ENCODE peak calls at places on chromosome 21, in eight cellular contexts. One of them, this sample, is unnamed.

GRCh38 chr21:46325073-46325912 is 1.3 kb downstream of the PCNT start:
- DNase-seq in effector memory CD4-positive, alpha-beta T cell: no peak
- DNase-seq in uterus: peak; percentile 28
- DNase-seq in heart left ventricle: peak; percentile 66
- DNase-seq in endodermal cell: peak; percentile 87
- DNase-seq in A549: peak; percentile 69
- DNase-seq in Peyer's patch: peak; percentile 32
- DNase-seq in thoracic aorta: no peak
- DNase-seq in this sample: peak; percentile 52

GRCh38 chr21:31630062-31630711 is 29.3 kb upstream of the SOD1 start:
- DNase-seq in effector memory CD4-positive, alpha-beta T cell: no peak
- DNase-seq in uterus: peak; percentile 68
- DNase-seq in heart left ventricle: no peak
- DNase-seq in endodermal cell: no peak
- DNase-seq in A549: peak; percentile 79
- DNase-seq in Peyer's patch: no peak
- DNase-seq in thoracic aorta: peak; percentile 10
- DNase-seq in this sample: no peak

GRCh38 chr21:20943476-20944085 is 54.6 kb upstream of the NCAM2 start:
- DNase-seq in effector memory CD4-positive, alpha-beta T cell: no peak
- DNase-seq in uterus: no peak
- DNase-seq in heart left ventricle: no peak
- DNase-seq in endodermal cell: no peak
- DNase-seq in A549: no peak
- DNase-seq in Peyer's patch: no peak
- DNase-seq in thoracic aorta: no peak
- DNase-seq in this sample: no peak

GRCh38 chr21:43835861-43836260 is 29.2 kb upstream of the AGPAT3 start:
- DNase-seq in effector memory CD4-positive, alpha-beta T cell: no peak
- DNase-seq in uterus: no peak
- DNase-seq in heart left ventricle: no peak
- DNase-seq in endodermal cell: no peak
- DNase-seq in A549: no peak
- DNase-seq in Peyer's patch: no peak
- DNase-seq in thoracic aorta: no peak
- DNase-seq in this sample: no peak

GRCh38 chr21:39313042-39313456 is 383 bp downstream of the BRWD1 start:
- DNase-seq in effector memory CD4-positive, alpha-beta T cell: no peak
- DNase-seq in uterus: peak; percentile 33
- DNase-seq in heart left ventricle: peak; percentile 36
- DNase-seq in endodermal cell: no peak
- DNase-seq in A549: no peak
- DNase-seq in Peyer's patch: peak; percentile 28
- DNase-seq in thoracic aorta: no peak
- DNase-seq in this sample: no peak

GRCh38 chr21:34360488-34361241 is 3.1 kb upstream of the KCNE2 start:
- DNase-seq in effector memory CD4-positive, alpha-beta T cell: no peak
- DNase-seq in uterus: no peak
- DNase-seq in heart left ventricle: no peak
- DNase-seq in endodermal cell: peak; percentile 26
- DNase-seq in A549: no peak
- DNase-seq in Peyer's patch: no peak
- DNase-seq in thoracic aorta: no peak
- DNase-seq in this sample: no peak

GRCh38 chr21:34603002-34603709 is 11.8 kb downstream of the RCAN1 start:
- DNase-seq in effector memory CD4-positive, alpha-beta T cell: no peak
- DNase-seq in uterus: peak; percentile 65
- DNase-seq in heart left ventricle: peak; percentile 80
- DNase-seq in endodermal cell: peak; percentile 95
- DNase-seq in A549: peak; percentile 63
- DNase-seq in Peyer's patch: peak; percentile 57
- DNase-seq in thoracic aorta: peak; percentile 35
- DNase-seq in this sample: peak; percentile 86

GRCh38 chr21:46182548-46183336 is 1.5 kb downstream of the SPATC1L start:
- DNase-seq in effector memory CD4-positive, alpha-beta T cell: no peak
- DNase-seq in uterus: no peak
- DNase-seq in heart left ventricle: peak; percentile 67
- DNase-seq in endodermal cell: peak; percentile 64
- DNase-seq in A549: no peak
- DNase-seq in Peyer's patch: peak; percentile 16
- DNase-seq in thoracic aorta: no peak
- DNase-seq in this sample: no peak

GRCh38 chr21:44993321-44994015 is 53.6 kb downstream of the SLX9 start:
- DNase-seq in effector memory CD4-positive, alpha-beta T cell: no peak
- DNase-seq in uterus: no peak
- DNase-seq in heart left ventricle: peak; percentile 27
- DNase-seq in endodermal cell: no peak
- DNase-seq in A549: no peak
- DNase-seq in Peyer's patch: no peak
- DNase-seq in thoracic aorta: no peak
- DNase-seq in this sample: peak; percentile 20

GRCh38 chr21:31656199-31657095 is 3.0 kb upstream of the SOD1 start:
- DNase-seq in effector memory CD4-positive, alpha-beta T cell: no peak
- DNase-seq in uterus: no peak
- DNase-seq in heart left ventricle: no peak
- DNase-seq in endodermal cell: no peak
- DNase-seq in A549: no peak
- DNase-seq in Peyer's patch: no peak
- DNase-seq in thoracic aorta: no peak
- DNase-seq in this sample: no peak

GRCh38 chr21:39900491-39900890 is 33.3 kb downstream of the PCP4 start:
- DNase-seq in effector memory CD4-positive, alpha-beta T cell: no peak
- DNase-seq in uterus: no peak
- DNase-seq in heart left ventricle: no peak
- DNase-seq in endodermal cell: no peak
- DNase-seq in A549: no peak
- DNase-seq in Peyer's patch: no peak
- DNase-seq in thoracic aorta: no peak
- DNase-seq in this sample: no peak

GRCh38 chr21:45618846-45619485 is 24.6 kb upstream of the PCBP3 start:
- DNase-seq in effector memory CD4-positive, alpha-beta T cell: no peak
- DNase-seq in uterus: no peak
- DNase-seq in heart left ventricle: no peak
- DNase-seq in endodermal cell: peak; percentile 44
- DNase-seq in A549: no peak
- DNase-seq in Peyer's patch: no peak
- DNase-seq in thoracic aorta: no peak
- DNase-seq in this sample: no peak

GRCh38 chr21:33388188-33388587 is 15.0 kb upstream of the IFNGR2 start:
- DNase-seq in effector memory CD4-positive, alpha-beta T cell: no peak
- DNase-seq in uterus: no peak
- DNase-seq in heart left ventricle: no peak
- DNase-seq in endodermal cell: no peak
- DNase-seq in A549: no peak
- DNase-seq in Peyer's patch: no peak
- DNase-seq in thoracic aorta: no peak
- DNase-seq in this sample: no peak

GRCh38 chr21:46079357-46080170 is 18.3 kb upstream of the COL6A2 start:
- DNase-seq in effector memory CD4-positive, alpha-beta T cell: no peak
- DNase-seq in uterus: peak; percentile 71
- DNase-seq in heart left ventricle: peak; percentile 62
- DNase-seq in endodermal cell: peak; percentile 42
- DNase-seq in A549: no peak
- DNase-seq in Peyer's patch: no peak
- DNase-seq in thoracic aorta: no peak
- DNase-seq in this sample: peak; percentile 36

GRCh38 chr21:43644609-43645008 is 14.7 kb downstream of the HSF2BP start:
- DNase-seq in effector memory CD4-positive, alpha-beta T cell: no peak
- DNase-seq in uterus: no peak
- DNase-seq in heart left ventricle: no peak
- DNase-seq in endodermal cell: no peak
- DNase-seq in A549: peak; percentile 46
- DNase-seq in Peyer's patch: no peak
- DNase-seq in thoracic aorta: no peak
- DNase-seq in this sample: no peak

GRCh38 chr21:25582888-25583287 is 24.4 kb downstream of the MRPL39 start:
- DNase-seq in effector memory CD4-positive, alpha-beta T cell: no peak
- DNase-seq in uterus: no peak
- DNase-seq in heart left ventricle: no peak
- DNase-seq in endodermal cell: no peak
- DNase-seq in A549: no peak
- DNase-seq in Peyer's patch: no peak
- DNase-seq in thoracic aorta: no peak
- DNase-seq in this sample: no peak

GRCh38 chr21:25582164-25582563 is 25.1 kb downstream of the MRPL39 start:
- DNase-seq in effector memory CD4-positive, alpha-beta T cell: no peak
- DNase-seq in uterus: no peak
- DNase-seq in heart left ventricle: no peak
- DNase-seq in endodermal cell: no peak
- DNase-seq in A549: no peak
- DNase-seq in Peyer's patch: no peak
- DNase-seq in thoracic aorta: no peak
- DNase-seq in this sample: no peak

GRCh38 chr21:25584833-25585232 is 22.4 kb downstream of the MRPL39 start:
- DNase-seq in effector memory CD4-positive, alpha-beta T cell: no peak
- DNase-seq in uterus: no peak
- DNase-seq in heart left ventricle: no peak
- DNase-seq in endodermal cell: no peak
- DNase-seq in A549: no peak
- DNase-seq in Peyer's patch: no peak
- DNase-seq in thoracic aorta: no peak
- DNase-seq in this sample: no peak

GRCh38 chr21:25586242-25586805 is 21.0 kb downstream of the MRPL39 start:
- DNase-seq in effector memory CD4-positive, alpha-beta T cell: no peak
- DNase-seq in uterus: no peak
- DNase-seq in heart left ventricle: no peak
- DNase-seq in endodermal cell: no peak
- DNase-seq in A549: no peak
- DNase-seq in Peyer's patch: no peak
- DNase-seq in thoracic aorta: no peak
- DNase-seq in this sample: no peak

DNA sequence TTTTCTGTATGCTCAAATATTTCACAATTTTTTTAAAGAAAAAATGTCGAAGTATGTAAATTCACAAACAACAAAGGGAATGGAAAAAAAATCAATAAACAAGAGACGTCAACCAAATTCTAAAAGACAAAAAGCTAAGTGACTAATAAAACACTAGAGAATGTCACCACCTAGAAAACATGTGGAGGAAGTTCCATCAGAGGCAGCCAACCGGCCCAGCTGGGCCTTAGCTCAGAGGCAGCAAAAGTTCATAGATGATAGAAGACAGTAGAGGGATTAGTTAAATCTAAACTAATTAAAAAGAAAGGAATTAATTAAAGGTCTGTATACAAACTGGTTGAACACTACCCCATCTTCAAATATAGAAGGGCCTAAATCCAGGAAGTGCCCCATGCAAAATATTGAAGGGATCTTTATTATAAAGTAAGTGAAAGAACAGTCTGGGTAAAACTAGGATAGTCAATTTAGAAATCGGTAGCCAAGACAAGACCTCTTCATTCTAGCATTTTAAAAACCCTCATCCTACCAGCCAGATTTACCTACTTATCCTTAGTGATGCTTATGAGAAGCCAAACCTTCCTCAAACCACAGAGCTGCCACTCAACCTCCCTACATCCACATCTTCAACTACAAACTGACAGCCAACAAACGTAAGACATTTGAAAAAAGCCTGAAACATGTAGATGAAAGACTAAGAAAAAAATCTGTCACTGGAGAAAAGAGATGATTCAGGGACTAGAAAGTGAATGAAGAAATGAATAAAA is 23.7 kb downstream of the MRPL39 start:
- DNase-seq in effector memory CD4-positive, alpha-beta T cell: no peak
- DNase-seq in uterus: no peak
- DNase-seq in heart left ventricle: no peak
- DNase-seq in endodermal cell: no peak
- DNase-seq in A549: no peak
- DNase-seq in Peyer's patch: no peak
- DNase-seq in thoracic aorta: no peak
- DNase-seq in this sample: no peak
- H3K27ac ChIP-seq in effector memory CD4-positive, alpha-beta T cell: no peak overlapping the region
- H3K27ac ChIP-seq in uterus: no peak overlapping the region
- H3K27ac ChIP-seq in heart left ventricle: no peak overlapping the region
- H3K27ac ChIP-seq in endodermal cell: no peak overlapping the region
- H3K27ac ChIP-seq in A549: no peak overlapping the region
- H3K27ac ChIP-seq in Peyer's patch: no peak overlapping the region
- H3K27ac ChIP-seq in thoracic aorta: no peak overlapping the region
- H3K27ac ChIP-seq in this sample: no peak overlapping the region

GRCh38 chr21:30083120-30083945 is 83.3 kb downstream of the CLDN17 start:
- DNase-seq in effector memory CD4-positive, alpha-beta T cell: no peak
- DNase-seq in uterus: no peak
- DNase-seq in heart left ventricle: no peak
- DNase-seq in endodermal cell: peak; percentile 85
- DNase-seq in A549: no peak
- DNase-seq in Peyer's patch: no peak
- DNase-seq in thoracic aorta: no peak
- DNase-seq in this sample: no peak
- H3K4me3 ChIP-seq in effector memory CD4-positive, alpha-beta T cell: no peak overlapping the region
- H3K4me3 ChIP-seq in uterus: no peak overlapping the region
- H3K4me3 ChIP-seq in heart left ventricle: no peak overlapping the region
- H3K4me3 ChIP-seq in endodermal cell: no peak overlapping the region
- H3K4me3 ChIP-seq in A549: no peak overlapping the region
- H3K4me3 ChIP-seq in Peyer's patch: no peak overlapping the region
- H3K4me3 ChIP-seq in thoracic aorta: no peak overlapping the region
- H3K4me3 ChIP-seq in this sample: no peak overlapping the region

DNA sequence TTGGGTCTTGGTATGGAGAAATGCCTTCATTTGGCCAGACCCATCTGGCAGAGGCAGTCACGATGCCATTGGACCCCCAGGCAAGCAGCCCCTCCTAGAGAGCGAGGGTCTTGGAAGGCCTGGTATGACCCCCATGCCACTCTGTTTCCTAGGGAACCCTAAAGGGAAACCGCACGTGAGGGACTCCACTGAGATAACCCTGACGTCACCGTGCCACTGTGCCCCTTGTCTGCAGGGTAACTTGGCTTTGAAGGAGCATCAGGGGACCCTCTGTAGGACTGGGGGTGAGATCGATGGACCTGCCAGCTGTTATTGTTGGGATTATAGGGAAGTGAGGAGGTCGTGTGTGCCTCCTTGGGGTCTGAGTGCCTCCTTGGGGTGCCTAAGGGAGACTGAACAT is 34.5 kb downstream of the ABCG1 start:
- DNase-seq in effector memory CD4-positive, alpha-beta T cell: no peak
- DNase-seq in uterus: no peak
- DNase-seq in heart left ventricle: no peak
- DNase-seq in endodermal cell: no peak
- DNase-seq in A549: no peak
- DNase-seq in Peyer's patch: no peak
- DNase-seq in thoracic aorta: no peak
- DNase-seq in this sample: no peak
- H3K9me3 ChIP-seq in effector memory CD4-positive, alpha-beta T cell: no peaks in the 10 kb centered on the region
- H3K9me3 ChIP-seq in uterus: no peaks in the 10 kb centered on the region
- H3K9me3 ChIP-seq in heart left ventricle: no peaks in the 10 kb centered on the region
- H3K9me3 ChIP-seq in endodermal cell: no peaks in the 10 kb centered on the region
- H3K9me3 ChIP-seq in A549: no peaks in the 10 kb centered on the region
- H3K9me3 ChIP-seq in Peyer's patch: no peaks in the 10 kb centered on the region
- H3K9me3 ChIP-seq in thoracic aorta: no peaks in the 10 kb centered on the region
- H3K9me3 ChIP-seq in this sample: no peaks in the 10 kb centered on the region

DNA sequence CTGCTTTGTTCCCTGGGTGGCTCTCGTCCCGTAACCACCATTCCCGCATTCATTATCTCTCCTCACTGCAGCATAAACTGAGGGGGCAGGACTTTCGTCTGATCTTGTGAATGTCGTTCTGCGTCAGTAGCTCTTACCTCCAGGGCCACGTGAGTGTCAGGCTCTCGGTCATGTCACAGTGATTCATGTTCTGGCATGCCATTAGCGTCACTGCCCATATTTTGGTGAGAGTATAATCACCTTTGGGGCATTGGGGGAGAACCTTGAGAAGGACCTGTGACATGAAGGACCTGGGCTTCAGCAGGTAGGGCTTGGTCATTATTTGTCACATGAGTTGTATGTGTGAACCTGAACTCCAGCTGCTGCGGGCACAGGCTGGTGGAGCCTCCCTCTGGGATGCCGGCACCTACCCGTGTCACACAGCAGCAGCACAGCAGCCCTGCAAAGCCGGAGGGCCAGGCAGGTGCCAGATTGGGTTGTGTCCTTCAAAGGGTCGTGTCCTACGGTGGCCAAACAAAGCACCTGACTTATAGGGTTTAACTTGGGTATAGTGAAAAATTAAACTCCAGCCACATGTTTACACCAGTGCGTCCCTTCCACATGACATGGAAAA is 68.5 kb downstream of the BACE2 start:
- DNase-seq in effector memory CD4-positive, alpha-beta T cell: no peak
- DNase-seq in uterus: no peak
- DNase-seq in heart left ventricle: no peak
- DNase-seq in endodermal cell: no peak
- DNase-seq in A549: no peak
- DNase-seq in Peyer's patch: no peak
- DNase-seq in thoracic aorta: no peak
- DNase-seq in this sample: no peak
- H3K27ac ChIP-seq in effector memory CD4-positive, alpha-beta T cell: no peak overlapping the region
- H3K27ac ChIP-seq in uterus: no peak overlapping the region
- H3K27ac ChIP-seq in heart left ventricle: no peak overlapping the region
- H3K27ac ChIP-seq in endodermal cell: no peak overlapping the region
- H3K27ac ChIP-seq in A549: no peak overlapping the region
- H3K27ac ChIP-seq in Peyer's patch: no peak overlapping the region
- H3K27ac ChIP-seq in thoracic aorta: peak overlapping the region; percentile 66
- H3K27ac ChIP-seq in this sample: no peak overlapping the region

This sample was measured in heart right ventricle.